ENCODE peak calls at places on chromosomes 3 and 15, in six cellular contexts. V is osteoblast, F is cardiac muscle cell, O is pancreas, N is sigmoid colon, M is thoracic aorta. I is an unnamed sample.

GRCh38 chr15:49199666-49200065 is 29.6 kb downstream of the GALK2 start:
- DNase-seq in O (no peak), F (peak; percentile 7), M (no peak), V (no peak), N (no peak), I (no peak)

GRCh38 chr15:66651198-66651597 is 50.8 kb upstream of the SMAD6 start:
- DNase-seq in O (no peak), V (no peak), N (no peak), F (no peak), M (no peak), I (no peak)

GRCh38 chr3:143045639-143046038 is 44.3 kb downstream of the U2SURP start:
- DNase-seq in O (no peak), N (no peak), V (peak; percentile 80), M (no peak), F (no peak), I (no peak)

GRCh38 chr3:127953636-127954035 is 38.6 kb downstream of the KBTBD12 start:
- DNase-seq in M (no peak), O (no peak), N (no peak), V (no peak), F (peak; percentile 4), I (no peak)

GRCh38 chr15:63104727-63105126 is 16.9 kb upstream of the LACTB start:
- DNase-seq in F (peak; percentile 83), V (no peak), N (no peak), O (no peak), M (no peak), I (no peak)

GRCh38 chr3:58004972-58005371 is 3.2 kb upstream of the FLNB start:
- DNase-seq in N (no peak), O (no peak), F (no peak), M (no peak), V (no peak), I (no peak)

GRCh38 chr15:70035051-70035718 is 62.5 kb downstream of the TLE3 start:
- DNase-seq in F (no peak), V (peak; percentile 17), N (peak; percentile 41), M (no peak), O (no peak), I (no peak)

GRCh38 chr3:193711165-193711485 is 118.1 kb downstream of the OPA1 start:
- DNase-seq in O (no peak), F (no peak), M (no peak), N (no peak), V (no peak), I (no peak)

GRCh38 chr3:13115616-13115910 is 42.3 kb upstream of the IQSEC1 start:
- DNase-seq in F (no peak), O (no peak), M (no peak), N (peak; percentile 27), V (no peak), I (no peak)

GRCh38 chr3:139016430-139017048 is 4.2 kb downstream of the PRR23B start:
- DNase-seq in O (no peak), F (no peak), M (no peak), V (no peak), N (no peak), I (no peak)

GRCh38 chr15:61084944-61085367 is 144.1 kb downstream of the RORA start:
- DNase-seq in M (no peak), F (peak; percentile 26), V (no peak), O (no peak), N (no peak), I (peak; percentile 82)

GRCh38 chr3:109559389-109559788 is 222.0 kb upstream of the DPPA4 start:
- DNase-seq in O (no peak), N (no peak), M (no peak), F (no peak), V (no peak), I (no peak)

GRCh38 chr3:189756651-189757078 is 125.5 kb downstream of the TP63 start:
- DNase-seq in V (no peak), M (no peak), N (no peak), F (no peak), O (no peak), I (no peak)

GRCh38 chr3:61371123-61371522 is 119.9 kb upstream of the FHIT start:
- DNase-seq in O (no peak), V (peak; percentile 14), N (no peak), F (peak; percentile 9), M (no peak), I (peak; percentile 47)

GRCh38 chr3:45656575-45657363 is 32.4 kb upstream of the SACM1L start:
- DNase-seq in N (peak; percentile 96), O (peak; percentile 92), M (peak; percentile 77), F (peak; percentile 97), V (peak; percentile 96), I (peak; percentile 88)

GRCh38 chr15:57923750-57924149 is 141.8 kb downstream of the ALDH1A2 start:
- DNase-seq in O (peak; percentile 28), V (no peak), M (no peak), F (peak; percentile 68), N (no peak), I (no peak)

DNA sequence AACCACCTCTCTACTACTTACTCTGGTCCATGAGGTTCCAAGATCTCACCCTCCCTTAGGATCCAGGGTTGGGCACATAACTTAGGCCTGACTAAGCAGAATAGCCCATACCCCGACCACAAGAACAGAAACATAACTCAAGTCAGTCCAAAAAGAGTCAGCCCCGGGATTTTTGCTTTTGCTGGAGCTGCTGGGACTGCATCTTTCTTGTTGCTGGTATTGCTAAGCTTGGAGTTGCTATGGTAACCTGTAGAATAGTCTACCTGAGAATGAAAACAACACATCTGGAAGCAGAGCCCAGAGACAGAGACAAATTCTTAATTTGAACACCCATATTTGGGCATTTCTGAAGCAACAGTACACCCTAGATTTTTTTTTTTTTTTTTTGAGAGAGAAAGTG is 6.5 kb downstream of the RUBCN start:
- DNase-seq in O (no peak), F (peak; percentile 63), N (no peak), V (peak; percentile 92), M (no peak), I (no peak)
- H3K27ac ChIP-seq in O (no peak overlapping the region), F (no peak overlapping the region), N (no peak overlapping the region), V (peak overlapping the region; percentile 76), M (no peak overlapping the region), I (peak overlapping the region; percentile 79)

GRCh38 chr3:149129326-149130123 is at the start of gene HPS3:
- DNase-seq in M (peak; percentile 73), F (peak; percentile 92), N (peak; percentile 95), V (peak; percentile 97), O (peak; percentile 91), I (peak; percentile 89)
- TF ChIP-seq CTCF in M (peak; percentile 4), F (no peak), N (no peak), V (no peak), O (no peak), I (no peak)

GRCh38 chr3:52019352-52020080 is 23.8 kb upstream of the RPL29 start:
- DNase-seq in O (no peak), F (peak; percentile 47), M (peak; percentile 70), N (no peak), V (no peak), I (no peak)
- H3K27ac ChIP-seq in O (no peak overlapping the region), F (peak overlapping the region; percentile 98), M (peak overlapping the region; percentile 95), N (peak overlapping the region; percentile 17), V (no peak overlapping the region), I (peak overlapping the region; percentile 96)

GRCh38 chr3:125683067-125683844 is 88.0 kb upstream of the OSBPL11 start:
- DNase-seq in F (peak; percentile 40), O (no peak), V (no peak), N (peak; percentile 94), M (no peak), I (peak; percentile 81)

GRCh38 chr3:125684199-125684598 is 88.9 kb upstream of the OSBPL11 start:
- DNase-seq in M (no peak), N (peak; percentile 74), V (no peak), O (no peak), F (peak; percentile 54), I (peak; percentile 74)

GRCh38 chr3:125681146-125681545 is 85.8 kb upstream of the OSBPL11 start:
- DNase-seq in O (no peak), N (no peak), M (no peak), V (no peak), F (no peak), I (no peak)

DNA sequence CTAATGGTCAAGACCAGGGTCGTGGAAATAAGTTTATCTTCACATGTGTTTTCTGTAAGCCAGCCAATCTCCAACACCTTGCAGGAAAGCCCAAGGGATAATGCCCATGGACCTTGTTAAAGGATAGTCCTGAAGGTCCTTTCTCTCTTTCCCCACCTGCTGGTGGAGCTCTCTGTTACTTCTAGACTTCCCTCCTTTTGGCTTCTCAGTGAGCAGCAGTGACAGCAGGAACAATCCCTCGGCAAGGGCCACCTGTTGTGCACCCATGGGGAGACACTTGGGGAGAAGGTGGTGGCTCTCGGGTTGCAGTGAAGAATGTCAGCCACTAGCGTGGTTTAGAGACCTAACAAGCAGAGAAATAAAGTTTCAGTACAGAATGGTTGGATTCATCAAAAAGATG is 84.0 kb upstream of the OSBPL11 start:
- DNase-seq in N (no peak), F (no peak), V (no peak), M (no peak), O (no peak), I (peak; percentile 36)
- TF ChIP-seq CTCF in N (no peak), F (no peak), V (peak; percentile 23), M (no peak), O (no peak), I (peak; percentile 36)

GRCh38 chr3:4994823-4995499 is 15.7 kb downstream of the BHLHE40 start:
- DNase-seq in O (peak; percentile 57), N (peak; percentile 90), V (peak; percentile 90), F (peak; percentile 80), M (peak; percentile 79), I (peak; percentile 92)
- H3K27ac ChIP-seq in O (no peak overlapping the region), N (peak overlapping the region; percentile 60), V (peak overlapping the region; percentile 100), F (no peak overlapping the region), M (peak overlapping the region; percentile 87), I (peak overlapping the region; percentile 88)

GRCh38 chr3:14212032-14212431 is 33.4 kb downstream of the LSM3 start:
- DNase-seq in M (no peak), F (no peak), O (no peak), N (no peak), V (no peak), I (no peak)

GRCh38 chr3:14214764-14215163 is 36.1 kb downstream of the LSM3 start:
- DNase-seq in N (no peak), V (no peak), F (no peak), O (no peak), M (no peak), I (no peak)

GRCh38 chr3:14213066-14213774 is 34.6 kb downstream of the LSM3 start:
- DNase-seq in M (no peak), N (no peak), F (no peak), V (no peak), O (no peak), I (no peak)

GRCh38 chr3:14218355-14218754 is 39.7 kb downstream of the LSM3 start:
- DNase-seq in M (no peak), F (no peak), O (no peak), V (no peak), N (no peak), I (no peak)

DNA sequence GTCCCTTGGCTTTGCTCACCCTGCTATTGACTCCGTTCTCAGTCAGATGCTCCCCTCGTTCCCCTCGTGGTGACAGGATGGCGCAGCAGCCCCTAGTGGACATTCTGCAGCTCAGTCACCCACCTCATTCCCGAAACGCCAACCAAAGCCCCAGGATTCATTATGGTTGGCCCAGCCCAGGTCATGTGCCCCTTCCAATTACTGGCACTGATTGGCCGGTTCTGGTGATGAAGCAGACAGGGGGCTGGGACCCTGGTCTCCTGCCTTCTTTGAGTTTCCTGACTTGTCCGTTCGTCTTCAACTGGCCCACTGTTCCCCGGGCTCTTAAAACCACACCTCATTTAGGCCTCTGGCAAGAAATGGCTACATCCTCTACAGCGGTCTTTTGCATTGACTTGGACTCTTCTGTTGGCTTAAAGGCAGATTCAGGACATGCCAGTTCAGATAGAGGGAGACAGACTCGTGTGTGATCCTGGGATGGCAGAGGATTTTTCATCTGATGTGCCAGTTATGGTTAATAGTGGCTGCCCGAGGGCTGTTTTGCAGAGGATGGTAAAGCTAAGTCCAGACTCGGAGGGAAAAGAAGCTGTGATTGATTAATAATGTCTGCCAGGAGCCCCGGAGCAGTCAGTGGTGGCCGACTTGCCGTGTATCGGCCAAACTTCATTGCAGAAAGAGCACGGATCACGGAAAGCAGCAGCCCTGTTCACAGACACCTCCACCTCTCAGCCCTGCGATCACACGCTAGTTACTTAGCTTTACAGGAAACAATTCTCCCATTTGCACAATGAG is 37.8 kb downstream of the LSM3 start:
- DNase-seq in M (no peak), V (no peak), N (no peak), F (peak; percentile 91), O (peak; percentile 63), I (peak; percentile 88)
- TF ChIP-seq CTCF in M (no peak), V (peak; percentile 14), N (no peak), F (peak; percentile 68), O (peak; percentile 21), I (peak; percentile 88)